ENCODE peak calls at places on chromosomes 6 and 20, in four cellular contexts. G, M, A and B are unnamed samples.
A peak's percentile ranks its signal among the peaks of the same experiment; 100 is the strongest.

GRCh38 chr20:63074182-63074581 is 67.4 kb upstream of the BHLHE23 start:
- DNase-seq in G (no peak), M (no peak), A (no peak), B (no peak)

GRCh38 chr6:44255848-44256247 is 1.5 kb downstream of the SLC35B2 start:
- DNase-seq in G (no peak), M (no peak), A (no peak), B (no peak)

GRCh38 chr6:124962617-124963415 is 579 bp downstream of the RNF217 start:
- DNase-seq in G (no peak), M (no peak), A (peak; percentile 36), B (no peak)

GRCh38 chr20:29079769-29080690 is 2177.4 kb upstream of the DEFB115 start:
- DNase-seq in G (no peak), M (no peak), A (peak; percentile 51), B (no peak)

GRCh38 chr20:539848-540247 is 3.7 kb downstream of the CSNK2A1 start:
- DNase-seq in G (no peak), M (no peak), A (no peak), B (no peak)

GRCh38 chr6:81814365-81815109 is 62.1 kb upstream of the TENT5A start:
- DNase-seq in G (no peak), M (no peak), A (no peak), B (no peak)

GRCh38 chr6:132937466-132937906 is 123.1 kb downstream of the RPS12 start:
- DNase-seq in G (no peak), M (peak; percentile 41), A (peak; percentile 12), B (no peak)

GRCh38 chr6:105509506-105510331 is 106.8 kb upstream of the PREP start:
- DNase-seq in G (no peak), M (no peak), A (peak; percentile 82), B (no peak)

GRCh38 chr6:81734500-81735140 is 17.9 kb downstream of the TENT5A start:
- DNase-seq in G (no peak), M (no peak), A (no peak), B (no peak)

GRCh38 chr6:137975058-137975940 is 108.2 kb downstream of the TNFAIP3 start:
- DNase-seq in G (no peak), M (no peak), A (no peak), B (no peak)

GRCh38 chr20:3380228-3381070 is 27.0 kb downstream of the DNAAF9 start:
- DNase-seq in G (no peak), M (no peak), A (no peak), B (no peak)

GRCh38 chr6:41781302-41781711 is 725 bp downstream of the PRICKLE4 start:
- DNase-seq in G (no peak), M (no peak), A (peak; percentile 47), B (no peak)

GRCh38 chr6:46381579-46381978 is 109.7 kb downstream of the RCAN2 start:
- DNase-seq in G (no peak), M (no peak), A (no peak), B (no peak)

GRCh38 chr6:8552023-8552422 is 116.7 kb upstream of the SLC35B3 start:
- DNase-seq in G (no peak), M (no peak), A (no peak), B (no peak)

GRCh38 chr6:73285674-73286283 is 22.8 kb upstream of the KHDC1 start:
- DNase-seq in G (no peak), M (no peak), A (no peak), B (no peak)

GRCh38 chr6:76418657-76419217 is 346.3 kb upstream of the IMPG1 start:
- DNase-seq in G (no peak), M (no peak), A (no peak), B (no peak)

GRCh38 chr6:30042476-30042875 is 18.6 kb upstream of the POLR1H start:
- DNase-seq in G (no peak), M (no peak), A (no peak), B (no peak)

GRCh38 chr6:50305660-50306059 is 255.9 kb upstream of the DEFB112 start:
- DNase-seq in G (no peak), M (no peak), A (no peak), B (no peak)

GRCh38 chr6:111601875-111602274 is 3.8 kb downstream of the TRAF3IP2 start:
- DNase-seq in G (no peak), M (no peak), A (peak; percentile 73), B (no peak)